ENCODE peak calls at places on chromosomes 13 and 19, in five cellular contexts. R, M, Y, I and U are unnamed samples.

GRCh38 chr19:40465025-40465780 is at the start of gene BLVRB:
- DNase-seq in I (no peak), M (no peak), R (peak; percentile 52), Y (peak; percentile 52), U (no peak)

GRCh38 chr19:15979293-15979692 is 30.5 kb downstream of the OR10H4 start:
- DNase-seq in I (no peak), M (no peak), Y (no peak), R (no peak), U (no peak)

GRCh38 chr13:23673354-23673753 is 103.1 kb downstream of the TNFRSF19 start:
- DNase-seq in R (no peak), Y (peak; percentile 99), M (no peak), I (no peak), U (no peak)

GRCh38 chr19:44648536-44649370 is 5.0 kb downstream of the PVR start:
- DNase-seq in Y (peak; percentile 68), I (no peak), R (no peak), M (no peak), U (no peak)

GRCh38 chr19:50486823-50487515 is 10.3 kb upstream of the GARIN5A start:
- DNase-seq in Y (peak; percentile 19), M (peak; percentile 95), I (peak; percentile 88), R (no peak), U (no peak)

GRCh38 chr13:43783820-43784219 is 3.0 kb downstream of the ENOX1 start:
- DNase-seq in Y (peak; percentile 8), R (peak; percentile 73), I (no peak), M (peak; percentile 86), U (no peak)

GRCh38 chr13:49253310-49253709 is 5.6 kb downstream of the CDADC1 start:
- DNase-seq in I (no peak), M (no peak), Y (no peak), R (no peak), U (no peak)

GRCh38 chr13:35850569-35850968 is 280.6 kb downstream of the DCLK1 start:
- DNase-seq in M (peak; percentile 48), R (no peak), Y (no peak), I (no peak), U (no peak)

GRCh38 chr13:20772401-20773131 is 1.2 kb downstream of the EEF1AKMT1 start:
- DNase-seq in R (no peak), Y (peak; percentile 1), I (no peak), M (no peak), U (no peak)

GRCh38 chr13:48818495-48818961 is 157.2 kb upstream of the FNDC3A start:
- DNase-seq in I (no peak), Y (peak; percentile 98), R (peak; percentile 29), M (peak; percentile 18), U (no peak)

GRCh38 chr13:71770710-71771109 is 96.3 kb downstream of the DACH1 start:
- DNase-seq in M (no peak), Y (no peak), I (no peak), R (no peak), U (no peak)

GRCh38 chr13:40789275-40790231 is at the start of gene SLC25A15:
- DNase-seq in R (peak; percentile 76), M (peak; percentile 82), I (no peak), Y (peak; percentile 72), U (peak; percentile 71)

GRCh38 chr19:5339950-5340636 is 519 bp downstream of the PTPRS start:
- DNase-seq in I (no peak), M (no peak), R (no peak), Y (no peak), U (peak; percentile 65)

GRCh38 chr13:36431204-36432105 is 840 bp upstream of the CCNA1 start:
- DNase-seq in Y (no peak), M (peak; percentile 15), I (no peak), R (no peak), U (peak; percentile 37)

GRCh38 chr19:623974-624373 is 9.4 kb downstream of the POLRMT start:
- DNase-seq in M (no peak), R (no peak), I (no peak), Y (peak; percentile 82), U (no peak)

GRCh38 chr13:44435142-44435982 is 61.7 kb downstream of the SERP2 start:
- DNase-seq in Y (peak; percentile 98), R (peak; percentile 86), M (peak; percentile 100), I (peak; percentile 98), U (peak; percentile 99)

GRCh38 chr19:39342647-39343305 is 555 bp downstream of the SAMD4B start:
- DNase-seq in R (peak; percentile 15), Y (no peak), M (peak; percentile 48), I (no peak), U (no peak)

GRCh38 chr19:927044-927706 is 1.3 kb downstream of the ARID3A start:
- DNase-seq in Y (no peak), M (peak; percentile 67), R (peak; percentile 64), I (no peak), U (no peak)

GRCh38 chr13:109396266-109396665 is 390.1 kb downstream of the IRS2 start:
- DNase-seq in R (no peak), M (no peak), I (no peak), Y (no peak), U (no peak)

GRCh38 chr19:42111384-42111783 is 20.9 kb downstream of the POU2F2 start:
- DNase-seq in M (no peak), Y (peak; percentile 75), R (no peak), I (no peak), U (no peak)

GRCh38 chr13:24854311-24854710 is 90.3 kb downstream of the RNF17 start:
- DNase-seq in I (no peak), R (no peak), M (no peak), Y (peak; percentile 2), U (no peak)

GRCh38 chr19:3319643-3320353 is 46.6 kb upstream of the NFIC start:
- DNase-seq in R (no peak), M (no peak), I (no peak), Y (no peak), U (no peak)
- H3K4me2 ChIP-seq in R (no peak overlapping the region), M (no peak overlapping the region), I (no peak overlapping the region), Y (no peak overlapping the region), U (no peak overlapping the region)

DNA sequence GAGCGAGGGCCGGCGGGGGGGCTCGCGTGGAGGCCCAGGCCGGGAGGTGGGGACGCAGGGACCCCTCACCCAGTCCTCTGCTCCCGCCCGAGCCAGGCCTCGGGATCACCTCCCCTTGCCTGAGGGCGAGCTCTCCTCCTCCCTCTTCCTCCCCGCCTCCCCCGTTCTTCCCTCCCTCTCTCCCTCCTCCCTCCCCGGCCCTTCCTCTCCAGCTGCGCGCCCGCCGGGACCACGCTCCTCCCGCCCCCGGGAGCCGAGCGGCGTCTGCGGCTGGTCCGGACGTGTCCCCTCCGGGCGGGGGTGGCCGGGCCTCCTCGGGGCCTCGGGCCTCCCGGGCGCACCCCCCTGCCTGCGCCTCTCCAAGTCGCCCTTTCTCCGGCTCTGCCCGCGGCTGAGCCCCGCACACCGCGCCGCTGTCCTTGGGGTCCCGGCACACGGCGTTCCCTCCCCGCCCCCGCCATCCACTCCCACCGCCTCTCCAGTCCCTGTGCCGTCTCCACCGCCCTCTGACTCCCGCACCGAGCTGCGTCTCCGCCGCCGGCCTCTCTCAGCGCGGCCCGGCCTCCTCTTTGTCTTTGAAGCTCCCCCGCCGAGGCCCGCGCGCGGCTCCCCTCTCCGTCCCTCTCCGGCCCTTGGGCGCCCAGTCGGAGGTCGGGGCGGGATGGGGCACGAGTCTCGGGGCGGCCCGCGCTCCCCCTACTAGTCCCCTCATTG is 5.7 kb downstream of the SOX1 start:
- DNase-seq in Y (no peak), I (no peak), M (peak; percentile 88), R (no peak), U (peak; percentile 83)
- H3K4me3 ChIP-seq in Y (no peak overlapping the region), I (peak overlapping the region; percentile 34), M (peak overlapping the region; percentile 10), R (peak overlapping the region; percentile 37), U (peak overlapping the region; percentile 75)

DNA sequence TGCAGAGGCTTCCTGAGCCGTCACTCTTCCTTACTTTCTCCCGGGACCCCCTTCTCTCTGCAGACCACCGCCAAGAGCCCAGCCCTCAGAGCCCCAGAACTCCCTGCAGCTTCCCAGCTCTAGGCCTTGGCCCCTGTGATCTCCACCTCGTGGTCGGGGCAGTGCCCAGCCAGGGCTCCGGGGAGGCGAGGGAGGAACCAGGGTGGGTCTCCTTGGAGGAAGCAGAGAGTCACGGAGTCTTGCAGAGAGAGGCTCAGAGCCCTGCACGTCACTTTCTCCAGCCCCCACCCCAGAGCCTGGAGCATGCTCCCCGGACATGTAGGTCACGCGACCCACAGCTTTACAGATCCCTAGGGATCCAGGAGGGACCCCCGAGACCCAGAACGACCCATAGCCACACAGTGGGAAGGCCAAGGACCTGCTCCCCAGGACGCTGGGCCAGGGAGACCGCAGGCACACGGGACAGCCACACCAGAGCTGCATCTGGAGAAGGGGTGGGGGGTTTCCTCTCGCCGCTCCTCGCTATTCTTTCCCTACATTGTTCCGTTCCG is 11.9 kb downstream of the GADD45B start:
- DNase-seq in Y (no peak), M (no peak), R (no peak), I (no peak), U (no peak)
- H4K8ac ChIP-seq in Y (no peak overlapping the region), M (no peak overlapping the region), R (no peak overlapping the region), I (no peak overlapping the region), U (no peak overlapping the region)

GRCh38 chr19:10474962-10475451 is 28.1 kb downstream of the KEAP1 start:
- DNase-seq in I (no peak), Y (no peak), M (peak; percentile 48), R (no peak), U (no peak)
- H3K4me2 ChIP-seq in I (no peak overlapping the region), Y (no peak overlapping the region), M (no peak overlapping the region), R (no peak overlapping the region), U (no peak overlapping the region)

GRCh38 chr19:10352764-10353671 is 13.6 kb upstream of the ICAM3 start:
- DNase-seq in R (no peak), Y (no peak), M (peak; percentile 94), I (peak; percentile 90), U (peak; percentile 85)
- H3K4me3 ChIP-seq in R (peak overlapping the region; percentile 30), Y (no peak overlapping the region), M (peak overlapping the region; percentile 23), I (peak overlapping the region; percentile 61), U (peak overlapping the region; percentile 75)

DNA sequence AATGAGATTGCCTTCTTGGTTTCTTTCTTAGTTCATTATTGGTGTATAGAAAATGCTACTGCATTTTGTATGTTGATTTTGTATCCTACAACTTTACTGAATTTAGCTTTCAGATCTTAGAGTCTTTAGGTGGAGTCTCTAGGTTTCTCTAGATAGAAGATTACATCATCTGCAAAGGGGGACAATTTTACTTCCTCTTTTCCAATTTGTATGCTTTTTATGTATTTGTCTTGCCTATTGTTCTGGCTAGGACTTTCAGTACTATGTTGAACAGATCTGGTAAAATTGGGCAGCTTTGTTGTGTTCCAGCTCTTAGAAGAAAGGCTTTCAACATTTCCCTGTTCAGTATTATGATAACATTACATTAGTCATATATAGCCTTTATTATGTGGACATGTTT is 101.0 kb upstream of the SPRY2 start:
- DNase-seq in Y (no peak), R (no peak), I (no peak), M (no peak), U (no peak)
- H4K8ac ChIP-seq in Y (no peak overlapping the region), R (no peak overlapping the region), I (no peak overlapping the region), M (no peak overlapping the region), U (no peak overlapping the region)

GRCh38 chr13:97743946-97744345 is 209.5 kb upstream of the IPO5 start:
- DNase-seq in Y (no peak), I (no peak), R (no peak), M (no peak), U (no peak)
- H3K4me2 ChIP-seq in Y (no peak overlapping the region), I (no peak overlapping the region), R (no peak overlapping the region), M (no peak overlapping the region), U (no peak overlapping the region)